ENCODE peak calls at places on chromosomes 7 and 10, in eight cellular contexts. One of them, this sample, is unnamed.

GRCh38 chr10:93190377-93190776 is 116.7 kb downstream of the CYP26A1 start:
- DNase-seq in upper lobe of left lung: no peak
- DNase-seq in lower leg skin: no peak
- DNase-seq in body of pancreas: no peak
- DNase-seq in right lobe of liver: no peak
- DNase-seq in IMR-90: no peak
- DNase-seq in HepG2: no peak
- DNase-seq in ovary: no peak
- DNase-seq in this sample: no peak

GRCh38 chr10:43264987-43265798 is 1.7 kb downstream of the RASGEF1A start:
- DNase-seq in IMR-90: no peak
- DNase-seq in lower leg skin: peak
- DNase-seq in HepG2: no peak
- DNase-seq in right lobe of liver: no peak
- DNase-seq in ovary: no peak
- DNase-seq in upper lobe of left lung: no peak
- DNase-seq in body of pancreas: peak
- DNase-seq in this sample: no peak

GRCh38 chr7:17598846-17599245 is 300.4 kb downstream of the AHR start:
- DNase-seq in lower leg skin: no peak
- DNase-seq in ovary: no peak
- DNase-seq in IMR-90: peak
- DNase-seq in body of pancreas: no peak
- DNase-seq in upper lobe of left lung: no peak
- DNase-seq in right lobe of liver: no peak
- DNase-seq in HepG2: no peak
- DNase-seq in this sample: no peak

GRCh38 chr10:13536674-13537366 is 8.0 kb upstream of the BEND7 start:
- DNase-seq in body of pancreas: peak
- DNase-seq in upper lobe of left lung: no peak
- DNase-seq in lower leg skin: no peak
- DNase-seq in right lobe of liver: peak
- DNase-seq in HepG2: peak
- DNase-seq in IMR-90: peak
- DNase-seq in ovary: no peak
- DNase-seq in this sample: peak

GRCh38 chr10:43002596-43002995 is 74.3 kb upstream of the RET start:
- DNase-seq in HepG2: no peak
- DNase-seq in right lobe of liver: no peak
- DNase-seq in ovary: no peak
- DNase-seq in lower leg skin: no peak
- DNase-seq in IMR-90: no peak
- DNase-seq in body of pancreas: no peak
- DNase-seq in upper lobe of left lung: no peak
- DNase-seq in this sample: no peak

GRCh38 chr10:114821915-114822770 is 563 bp downstream of the FHIP2A start:
- DNase-seq in IMR-90: peak
- DNase-seq in ovary: peak
- DNase-seq in body of pancreas: no peak
- DNase-seq in upper lobe of left lung: no peak
- DNase-seq in lower leg skin: peak
- DNase-seq in right lobe of liver: peak
- DNase-seq in HepG2: peak
- DNase-seq in this sample: peak

GRCh38 chr10:129933456-129934092 is 30.5 kb downstream of the EBF3 start:
- DNase-seq in lower leg skin: no peak
- DNase-seq in right lobe of liver: no peak
- DNase-seq in upper lobe of left lung: peak
- DNase-seq in body of pancreas: peak
- DNase-seq in ovary: no peak
- DNase-seq in IMR-90: no peak
- DNase-seq in HepG2: no peak
- DNase-seq in this sample: peak

GRCh38 chr10:103921750-103922195 is 3.8 kb upstream of the STN1 start:
- DNase-seq in HepG2: peak
- DNase-seq in right lobe of liver: no peak
- DNase-seq in IMR-90: peak
- DNase-seq in body of pancreas: no peak
- DNase-seq in lower leg skin: no peak
- DNase-seq in ovary: no peak
- DNase-seq in upper lobe of left lung: no peak
- DNase-seq in this sample: no peak

GRCh38 chr7:286278-286677 is 3.7 kb upstream of the FOXL3 start:
- DNase-seq in lower leg skin: no peak
- DNase-seq in body of pancreas: no peak
- DNase-seq in IMR-90: no peak
- DNase-seq in ovary: no peak
- DNase-seq in right lobe of liver: no peak
- DNase-seq in HepG2: no peak
- DNase-seq in upper lobe of left lung: no peak
- DNase-seq in this sample: peak

GRCh38 chr7:78301361-78301760 is 502.8 kb downstream of the PHTF2 start:
- DNase-seq in right lobe of liver: no peak
- DNase-seq in upper lobe of left lung: no peak
- DNase-seq in IMR-90: peak
- DNase-seq in ovary: no peak
- DNase-seq in lower leg skin: no peak
- DNase-seq in body of pancreas: no peak
- DNase-seq in HepG2: no peak
- DNase-seq in this sample: no peak

GRCh38 chr10:18397886-18398285 is 253.5 kb downstream of the NSUN6 start:
- DNase-seq in body of pancreas: no peak
- DNase-seq in ovary: no peak
- DNase-seq in lower leg skin: no peak
- DNase-seq in right lobe of liver: no peak
- DNase-seq in upper lobe of left lung: no peak
- DNase-seq in HepG2: no peak
- DNase-seq in IMR-90: no peak
- DNase-seq in this sample: no peak

GRCh38 chr7:120989571-120990220 is 1.2 kb downstream of the CPED1 start:
- DNase-seq in body of pancreas: peak
- DNase-seq in upper lobe of left lung: no peak
- DNase-seq in ovary: peak
- DNase-seq in lower leg skin: no peak
- DNase-seq in right lobe of liver: peak
- DNase-seq in IMR-90: peak
- DNase-seq in HepG2: no peak
- DNase-seq in this sample: peak

GRCh38 chr7:2211926-2212325 is 20.8 kb downstream of the MAD1L1 start:
- DNase-seq in IMR-90: no peak
- DNase-seq in lower leg skin: no peak
- DNase-seq in body of pancreas: no peak
- DNase-seq in ovary: no peak
- DNase-seq in right lobe of liver: no peak
- DNase-seq in HepG2: no peak
- DNase-seq in upper lobe of left lung: peak
- DNase-seq in this sample: peak

GRCh38 chr10:119149723-119150122 is 15.8 kb downstream of the SFXN4 start:
- DNase-seq in right lobe of liver: no peak
- DNase-seq in IMR-90: no peak
- DNase-seq in body of pancreas: no peak
- DNase-seq in upper lobe of left lung: no peak
- DNase-seq in lower leg skin: no peak
- DNase-seq in ovary: no peak
- DNase-seq in HepG2: no peak
- DNase-seq in this sample: no peak

GRCh38 chr10:101768791-101769170 is 7.1 kb downstream of the FGF8 start:
- DNase-seq in ovary: no peak
- DNase-seq in lower leg skin: no peak
- DNase-seq in HepG2: no peak
- DNase-seq in right lobe of liver: no peak
- DNase-seq in body of pancreas: no peak
- DNase-seq in upper lobe of left lung: no peak
- DNase-seq in IMR-90: no peak
- DNase-seq in this sample: no peak

DNA sequence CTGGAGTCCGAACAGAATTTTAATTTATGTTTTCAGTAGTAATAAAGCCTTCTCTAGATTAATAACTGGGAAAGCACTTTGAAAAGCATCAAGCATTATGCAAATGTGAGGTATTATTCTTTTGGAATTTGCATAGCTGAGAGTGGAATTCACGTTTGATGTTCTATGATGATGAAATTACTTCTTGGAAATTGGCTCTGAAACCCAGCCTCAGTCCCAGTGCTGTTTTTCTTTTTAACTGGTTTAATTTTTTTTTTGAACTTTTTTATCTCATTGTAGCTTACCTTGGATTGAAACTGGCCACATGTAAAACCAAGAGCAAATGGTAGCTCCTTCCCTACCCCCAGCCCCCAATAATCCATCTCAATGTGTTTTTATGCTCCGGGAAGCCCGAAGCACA is 1.2 kb downstream of the TBXAS1 start:
- DNase-seq in lower leg skin: no peak
- DNase-seq in IMR-90: no peak
- DNase-seq in right lobe of liver: no peak
- DNase-seq in upper lobe of left lung: no peak
- DNase-seq in HepG2: no peak
- DNase-seq in body of pancreas: no peak
- DNase-seq in ovary: no peak
- DNase-seq in this sample: no peak
- TF ChIP-seq POLR2A in lower leg skin: no peak
- TF ChIP-seq POLR2A in IMR-90: no peak
- TF ChIP-seq POLR2A in right lobe of liver: no peak
- TF ChIP-seq POLR2A in upper lobe of left lung: no peak
- TF ChIP-seq POLR2A in HepG2: no peak
- TF ChIP-seq POLR2A in body of pancreas: no peak
- TF ChIP-seq POLR2A in ovary: no peak
- TF ChIP-seq POLR2A in this sample: no peak

DNA sequence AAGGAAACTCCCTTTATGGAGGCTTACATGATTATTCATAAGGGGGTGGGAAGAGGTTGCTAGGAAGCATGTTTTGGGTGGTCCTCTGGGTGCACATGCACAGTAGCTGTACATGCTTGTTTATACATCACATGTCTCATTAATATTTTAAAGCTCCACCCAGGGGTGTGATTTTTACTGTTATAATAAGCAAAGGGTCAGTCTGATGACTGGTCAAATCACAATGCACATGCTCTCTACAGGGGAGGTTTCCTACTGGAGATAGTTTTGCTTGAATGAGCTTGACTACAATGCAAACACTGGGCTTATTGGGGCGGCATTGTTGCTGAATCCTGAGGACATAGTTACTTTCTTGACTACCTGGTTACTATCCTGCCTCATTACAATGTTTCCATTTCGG is 23.7 kb upstream of the PPP1R9A start:
- DNase-seq in upper lobe of left lung: no peak
- DNase-seq in IMR-90: no peak
- DNase-seq in HepG2: no peak
- DNase-seq in right lobe of liver: no peak
- DNase-seq in body of pancreas: no peak
- DNase-seq in lower leg skin: no peak
- DNase-seq in ovary: no peak
- DNase-seq in this sample: no peak
- TF ChIP-seq POLR2A in upper lobe of left lung: no peak
- TF ChIP-seq POLR2A in IMR-90: no peak
- TF ChIP-seq POLR2A in HepG2: no peak
- TF ChIP-seq POLR2A in right lobe of liver: no peak
- TF ChIP-seq POLR2A in body of pancreas: no peak
- TF ChIP-seq POLR2A in lower leg skin: no peak
- TF ChIP-seq POLR2A in ovary: no peak
- TF ChIP-seq POLR2A in this sample: no peak

GRCh38 chr7:128793184-128793552 is 1.4 kb downstream of the CCDC136 start:
- DNase-seq in HepG2: no peak
- DNase-seq in upper lobe of left lung: no peak
- DNase-seq in ovary: no peak
- DNase-seq in IMR-90: no peak
- DNase-seq in lower leg skin: no peak
- DNase-seq in body of pancreas: no peak
- DNase-seq in right lobe of liver: no peak
- DNase-seq in this sample: no peak

GRCh38 chr7:128791968-128792319 is at the start of gene CCDC136:
- DNase-seq in IMR-90: peak
- DNase-seq in ovary: no peak
- DNase-seq in HepG2: no peak
- DNase-seq in upper lobe of left lung: no peak
- DNase-seq in lower leg skin: no peak
- DNase-seq in right lobe of liver: no peak
- DNase-seq in body of pancreas: no peak
- DNase-seq in this sample: no peak

GRCh38 chr7:128790297-128791037 is 1.3 kb upstream of the CCDC136 start:
- DNase-seq in HepG2: no peak
- DNase-seq in lower leg skin: no peak
- DNase-seq in ovary: peak
- DNase-seq in upper lobe of left lung: no peak
- DNase-seq in IMR-90: no peak
- DNase-seq in right lobe of liver: no peak
- DNase-seq in body of pancreas: no peak
- DNase-seq in this sample: no peak

GRCh38 chr7:128792471-128793183 is 859 bp downstream of the CCDC136 start:
- DNase-seq in ovary: no peak
- DNase-seq in right lobe of liver: no peak
- DNase-seq in lower leg skin: no peak
- DNase-seq in body of pancreas: no peak
- DNase-seq in IMR-90: no peak
- DNase-seq in HepG2: no peak
- DNase-seq in upper lobe of left lung: no peak
- DNase-seq in this sample: no peak

DNA sequence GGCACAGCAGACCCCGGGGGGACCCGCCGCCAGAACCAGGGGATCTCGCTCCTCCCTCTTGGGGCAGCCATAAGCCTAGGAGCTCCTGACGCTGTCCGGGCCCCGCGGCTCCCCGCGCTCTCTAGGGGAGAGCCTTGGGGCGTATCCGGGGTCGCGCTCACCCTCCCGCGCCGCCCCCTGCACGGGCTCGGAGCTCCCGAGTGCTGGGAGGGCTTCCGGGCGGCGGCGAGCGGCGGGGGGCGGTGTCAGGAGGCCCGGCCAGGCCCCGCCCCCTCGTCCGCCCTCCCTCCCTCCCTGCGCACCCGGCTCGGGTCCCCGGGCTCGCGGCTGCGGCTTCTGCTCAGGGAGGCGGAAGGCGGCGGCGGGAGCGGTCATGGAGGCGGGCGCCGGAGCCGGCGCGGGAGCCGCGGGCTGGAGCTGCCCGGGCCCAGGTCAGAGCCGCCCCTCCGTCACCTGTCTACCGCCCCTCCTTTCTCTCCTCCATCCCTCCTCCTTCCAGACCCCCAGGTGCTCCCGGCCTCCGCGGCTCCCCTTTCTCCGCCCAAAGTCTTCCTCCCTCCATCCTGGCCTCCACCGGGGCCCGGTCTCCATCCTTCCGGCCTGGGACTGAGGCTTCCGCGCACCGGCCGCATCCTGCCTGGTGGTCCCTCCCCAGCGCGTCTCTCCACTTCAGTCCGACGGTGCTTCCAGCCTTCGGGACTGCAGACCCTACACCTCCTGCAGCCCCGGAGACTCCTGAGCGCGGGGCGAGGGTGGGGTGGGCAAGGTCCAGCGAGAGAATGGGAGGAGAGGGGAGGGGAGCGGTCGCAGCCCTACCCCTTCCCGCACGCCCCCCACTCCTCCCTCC is 424 bp upstream of the CCDC136 start:
- DNase-seq in HepG2: no peak
- DNase-seq in ovary: peak
- DNase-seq in IMR-90: peak
- DNase-seq in right lobe of liver: peak
- DNase-seq in body of pancreas: peak
- DNase-seq in lower leg skin: peak
- DNase-seq in upper lobe of left lung: peak
- DNase-seq in this sample: peak
- TF ChIP-seq POLR2A in HepG2: no peak
- TF ChIP-seq POLR2A in ovary: no peak
- TF ChIP-seq POLR2A in IMR-90: no peak
- TF ChIP-seq POLR2A in right lobe of liver: no peak
- TF ChIP-seq POLR2A in body of pancreas: peak
- TF ChIP-seq POLR2A in lower leg skin: no peak
- TF ChIP-seq POLR2A in upper lobe of left lung: no peak
- TF ChIP-seq POLR2A in this sample: no peak

GRCh38 chr7:100818366-100818765 is 9.0 kb downstream of the EPHB4 start:
- DNase-seq in IMR-90: no peak
- DNase-seq in body of pancreas: no peak
- DNase-seq in upper lobe of left lung: no peak
- DNase-seq in ovary: no peak
- DNase-seq in lower leg skin: no peak
- DNase-seq in right lobe of liver: no peak
- DNase-seq in HepG2: no peak
- DNase-seq in this sample: no peak
- TF ChIP-seq POLR2A in IMR-90: no peak
- TF ChIP-seq POLR2A in body of pancreas: no peak
- TF ChIP-seq POLR2A in upper lobe of left lung: no peak
- TF ChIP-seq POLR2A in ovary: no peak
- TF ChIP-seq POLR2A in lower leg skin: no peak
- TF ChIP-seq POLR2A in right lobe of liver: no peak
- TF ChIP-seq POLR2A in HepG2: no peak
- TF ChIP-seq POLR2A in this sample: no peak

This sample was measured in spleen.